ENCODE peak calls at places on chromosomes 13 and 19, in four cellular contexts. One of them, this sample, is unnamed.
A peak's percentile ranks its signal among the peaks of the same experiment; 100 is the strongest.

GRCh38 chr13:78478183-78478582 is 125.2 kb downstream of the POU4F1 start:
- DNase-seq in AG04450: no peak
- DNase-seq in tibial artery: no peak
- DNase-seq in lower lobe of right lung: no peak
- DNase-seq in this sample: no peak

GRCh38 chr19:48670699-48671455 is 1.9 kb downstream of the NTN5 start:
- DNase-seq in AG04450: no peak
- DNase-seq in tibial artery: no peak
- DNase-seq in lower lobe of right lung: no peak
- DNase-seq in this sample: no peak

GRCh38 chr19:46461537-46461936 is 9.8 kb downstream of the PNMA8A start:
- DNase-seq in AG04450: no peak
- DNase-seq in tibial artery: no peak
- DNase-seq in lower lobe of right lung: no peak
- DNase-seq in this sample: peak; percentile 81

GRCh38 chr13:96650301-96650886 is 343.9 kb downstream of the OXGR1 start:
- DNase-seq in AG04450: no peak
- DNase-seq in tibial artery: no peak
- DNase-seq in lower lobe of right lung: no peak
- DNase-seq in this sample: no peak

GRCh38 chr13:65856464-65856863 is 1373.7 kb downstream of the PCDH9 start:
- DNase-seq in AG04450: peak; percentile 23
- DNase-seq in tibial artery: no peak
- DNase-seq in lower lobe of right lung: no peak
- DNase-seq in this sample: no peak

GRCh38 chr13:102687520-102687919 is 7.3 kb downstream of the METTL21C start:
- DNase-seq in AG04450: no peak
- DNase-seq in tibial artery: no peak
- DNase-seq in lower lobe of right lung: no peak
- DNase-seq in this sample: peak; percentile 36

GRCh38 chr19:5826531-5827341 is 12.8 kb downstream of the FUT6 start:
- DNase-seq in AG04450: no peak
- DNase-seq in tibial artery: no peak
- DNase-seq in lower lobe of right lung: peak; percentile 80
- DNase-seq in this sample: peak; percentile 67

GRCh38 chr13:30737511-30738342 is 2.4 kb downstream of the ALOX5AP start:
- DNase-seq in AG04450: no peak
- DNase-seq in tibial artery: no peak
- DNase-seq in lower lobe of right lung: no peak
- DNase-seq in this sample: no peak

GRCh38 chr13:112575680-112576079 is 12.3 kb downstream of the TUBGCP3 start:
- DNase-seq in AG04450: no peak
- DNase-seq in tibial artery: no peak
- DNase-seq in lower lobe of right lung: no peak
- DNase-seq in this sample: no peak

GRCh38 chr13:43196171-43196611 is 172.8 kb downstream of the DNAJC15 start:
- DNase-seq in AG04450: no peak
- DNase-seq in tibial artery: no peak
- DNase-seq in lower lobe of right lung: no peak
- DNase-seq in this sample: no peak

GRCh38 chr19:33387351-33388230 is 14.1 kb downstream of the CEBPG start:
- DNase-seq in AG04450: no peak
- DNase-seq in tibial artery: no peak
- DNase-seq in lower lobe of right lung: no peak
- DNase-seq in this sample: no peak

GRCh38 chr19:1286859-1287621 is 1.4 kb downstream of the EFNA2 start:
- DNase-seq in AG04450: no peak
- DNase-seq in tibial artery: no peak
- DNase-seq in lower lobe of right lung: no peak
- DNase-seq in this sample: no peak

GRCh38 chr19:1284293-1284978 is 1.2 kb upstream of the EFNA2 start:
- DNase-seq in AG04450: no peak
- DNase-seq in tibial artery: no peak
- DNase-seq in lower lobe of right lung: no peak
- DNase-seq in this sample: no peak

GRCh38 chr19:1284979-1285736 is 515 bp upstream of the EFNA2 start:
- DNase-seq in AG04450: no peak
- DNase-seq in tibial artery: no peak
- DNase-seq in lower lobe of right lung: no peak
- DNase-seq in this sample: no peak

GRCh38 chr19:1286451-1286858 is 782 bp downstream of the EFNA2 start:
- DNase-seq in AG04450: no peak
- DNase-seq in tibial artery: no peak
- DNase-seq in lower lobe of right lung: no peak
- DNase-seq in this sample: no peak

DNA sequence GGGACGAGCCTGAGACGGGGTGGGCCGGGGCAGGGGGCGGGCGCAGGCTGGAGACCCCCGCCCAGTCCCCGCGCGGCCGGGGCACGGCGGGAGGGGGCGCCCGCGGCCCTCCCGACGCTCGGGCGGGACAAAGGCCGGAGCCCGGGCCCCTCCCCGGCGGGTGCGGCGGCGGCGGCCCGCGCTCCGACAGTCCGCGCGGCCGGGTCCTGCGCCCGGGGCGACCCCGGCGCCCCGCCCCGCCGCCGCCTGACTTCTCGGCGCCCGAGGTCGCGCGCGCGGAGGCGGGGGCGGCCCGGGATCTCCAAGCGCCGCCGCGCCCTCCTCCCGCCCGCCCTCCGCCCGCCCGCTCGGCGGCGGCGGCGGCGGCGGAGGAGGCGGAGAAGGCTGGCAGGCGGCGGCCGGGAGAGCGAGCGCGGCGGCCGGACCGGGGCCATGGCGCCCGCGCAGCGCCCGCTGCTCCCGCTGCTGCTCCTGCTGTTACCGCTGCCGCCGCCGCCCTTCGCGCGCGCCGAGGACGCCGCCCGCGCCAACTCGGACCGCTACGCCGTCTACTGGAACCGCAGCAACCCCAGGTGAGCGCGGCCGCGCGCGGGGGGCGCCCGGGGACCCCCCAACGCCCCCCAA is at the start of gene EFNA2:
- DNase-seq in AG04450: no peak
- DNase-seq in tibial artery: no peak
- DNase-seq in lower lobe of right lung: no peak
- DNase-seq in this sample: no peak
- H3K27ac ChIP-seq in AG04450: no peak within 1 kb of the TSS
- H3K27ac ChIP-seq in tibial artery: no peak within 1 kb of the TSS
- H3K27ac ChIP-seq in lower lobe of right lung: no peak within 1 kb of the TSS
- H3K27ac ChIP-seq in this sample: peak within 1 kb of the TSS; percentile 32

GRCh38 chr19:37975071-37975470 is 68.1 kb downstream of the SIPA1L3 start:
- DNase-seq in AG04450: no peak
- DNase-seq in tibial artery: no peak
- DNase-seq in lower lobe of right lung: no peak
- DNase-seq in this sample: no peak
- TF ChIP-seq CTCF in AG04450: no peak
- TF ChIP-seq CTCF in tibial artery: no peak
- TF ChIP-seq CTCF in lower lobe of right lung: no peak
- TF ChIP-seq CTCF in this sample: no peak

GRCh38 chr19:16382775-16383543 is 58.3 kb downstream of the KLF2 start:
- DNase-seq in AG04450: peak; percentile 73
- DNase-seq in tibial artery: peak; percentile 93
- DNase-seq in lower lobe of right lung: peak; percentile 85
- DNase-seq in this sample: peak; percentile 72

GRCh38 chr19:16383584-16384161 is 59.0 kb downstream of the KLF2 start:
- DNase-seq in AG04450: no peak
- DNase-seq in tibial artery: no peak
- DNase-seq in lower lobe of right lung: no peak
- DNase-seq in this sample: no peak

GRCh38 chr19:16380943-16381755 is 56.5 kb downstream of the KLF2 start:
- DNase-seq in AG04450: no peak
- DNase-seq in tibial artery: no peak
- DNase-seq in lower lobe of right lung: peak; percentile 23
- DNase-seq in this sample: no peak

GRCh38 chr19:16380314-16380695 is 55.7 kb downstream of the KLF2 start:
- DNase-seq in AG04450: no peak
- DNase-seq in tibial artery: no peak
- DNase-seq in lower lobe of right lung: peak; percentile 25
- DNase-seq in this sample: no peak

DNA sequence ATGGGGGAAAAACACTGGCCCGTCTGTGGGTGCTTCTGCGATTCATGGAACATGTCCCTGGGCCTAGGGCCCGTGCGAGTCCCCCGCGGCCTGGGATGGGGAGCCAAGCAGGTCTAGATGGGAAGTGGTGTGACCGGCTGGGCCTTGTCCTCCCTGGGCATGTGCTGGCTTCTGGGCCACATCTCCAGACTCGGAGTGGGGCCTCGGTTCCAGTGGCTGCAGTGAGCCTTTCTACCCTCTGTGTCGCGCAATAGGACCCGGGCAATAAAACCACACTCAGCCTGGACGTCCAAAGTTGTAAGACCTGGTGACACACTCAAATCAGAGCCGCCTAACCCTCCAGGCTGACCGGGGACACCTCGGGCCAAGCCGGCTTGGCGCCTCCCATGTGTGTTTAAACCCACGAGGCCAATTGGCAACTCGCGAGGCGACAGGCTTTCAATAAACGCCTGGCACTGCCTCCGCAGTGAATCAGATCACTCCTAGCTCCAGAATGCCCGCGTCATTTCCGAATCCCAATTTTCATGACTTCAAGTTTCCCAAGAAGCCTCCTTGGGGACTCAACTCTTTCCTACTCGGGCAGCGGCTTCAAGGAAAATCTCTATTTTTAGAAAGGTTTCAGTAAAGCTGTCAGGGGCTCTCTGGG is 57.3 kb downstream of the KLF2 start:
- DNase-seq in AG04450: no peak
- DNase-seq in tibial artery: peak; percentile 99
- DNase-seq in lower lobe of right lung: no peak
- DNase-seq in this sample: no peak
- H3K27ac ChIP-seq in AG04450: no peak overlapping the region
- H3K27ac ChIP-seq in tibial artery: peak overlapping the region; percentile 82
- H3K27ac ChIP-seq in lower lobe of right lung: peak overlapping the region; percentile 78
- H3K27ac ChIP-seq in this sample: no peak overlapping the region

GRCh38 chr19:18161691-18162039 is 8.7 kb downstream of the PIK3R2 start:
- DNase-seq in AG04450: no peak
- DNase-seq in tibial artery: no peak
- DNase-seq in lower lobe of right lung: no peak
- DNase-seq in this sample: no peak
- TF ChIP-seq CTCF in AG04450: no peak
- TF ChIP-seq CTCF in tibial artery: no peak
- TF ChIP-seq CTCF in lower lobe of right lung: peak; percentile 32
- TF ChIP-seq CTCF in this sample: no peak

GRCh38 chr13:110244926-110245325 is 62.0 kb downstream of the COL4A1 start:
- DNase-seq in AG04450: no peak
- DNase-seq in tibial artery: peak; percentile 60
- DNase-seq in lower lobe of right lung: no peak
- DNase-seq in this sample: no peak
- H3K27ac ChIP-seq in AG04450: no peak overlapping the region
- H3K27ac ChIP-seq in tibial artery: peak overlapping the region; percentile 74
- H3K27ac ChIP-seq in lower lobe of right lung: no peak overlapping the region
- H3K27ac ChIP-seq in this sample: no peak overlapping the region

GRCh38 chr13:106533940-106534843 is 1.3 kb downstream of the EFNB2 start:
- DNase-seq in AG04450: peak; percentile 13
- DNase-seq in tibial artery: peak; percentile 73
- DNase-seq in lower lobe of right lung: peak; percentile 75
- DNase-seq in this sample: no peak

GRCh38 chr13:106534844-106535551 is 464 bp downstream of the EFNB2 start:
- DNase-seq in AG04450: no peak
- DNase-seq in tibial artery: no peak
- DNase-seq in lower lobe of right lung: peak; percentile 53
- DNase-seq in this sample: no peak

GRCh38 chr13:106536244-106537034 is 977 bp upstream of the EFNB2 start:
- DNase-seq in AG04450: peak; percentile 72
- DNase-seq in tibial artery: peak; percentile 88
- DNase-seq in lower lobe of right lung: peak; percentile 93
- DNase-seq in this sample: peak; percentile 72

GRCh38 chr13:106537521-106537920 is 2.1 kb upstream of the EFNB2 start:
- DNase-seq in AG04450: no peak
- DNase-seq in tibial artery: no peak
- DNase-seq in lower lobe of right lung: no peak
- DNase-seq in this sample: no peak

DNA sequence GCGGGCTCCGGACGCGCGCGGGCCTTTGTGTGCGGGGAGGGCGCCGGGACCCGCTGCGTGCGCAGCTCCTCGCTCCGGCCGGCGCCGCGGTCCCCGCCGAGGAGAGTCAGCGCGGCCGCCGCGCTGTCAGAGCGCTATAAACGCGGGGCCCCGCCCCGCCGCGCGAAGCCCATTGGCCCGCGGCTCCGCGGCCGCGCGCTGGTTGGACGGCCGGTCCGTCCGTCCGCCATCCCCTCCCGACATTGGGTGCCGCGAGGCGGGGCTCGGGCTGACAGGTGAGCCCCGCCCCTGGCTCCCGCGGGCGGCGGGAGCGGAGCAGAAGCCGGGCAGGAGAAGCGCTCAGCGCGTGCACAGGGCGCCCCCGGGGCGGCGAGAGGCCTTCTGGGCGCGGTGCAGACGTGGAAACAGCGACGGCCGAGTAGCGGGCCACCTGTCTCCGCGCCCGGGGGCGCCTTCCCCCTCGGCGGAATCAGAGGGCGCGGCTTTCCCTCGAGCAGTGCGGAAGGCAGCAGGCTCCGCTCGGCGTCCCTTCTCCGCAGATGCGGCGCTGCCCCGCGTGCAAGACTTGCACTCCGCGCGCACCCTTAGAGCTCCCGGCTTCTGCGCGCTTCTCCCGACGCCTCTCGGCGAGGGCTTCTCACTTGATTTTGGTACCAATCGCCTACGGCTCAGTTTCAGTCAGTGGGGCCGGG is at the start of gene EFNB2:
- DNase-seq in AG04450: peak; percentile 53
- DNase-seq in tibial artery: peak; percentile 91
- DNase-seq in lower lobe of right lung: peak; percentile 92
- DNase-seq in this sample: peak; percentile 98
- TF ChIP-seq CTCF in AG04450: no peak
- TF ChIP-seq CTCF in tibial artery: no peak
- TF ChIP-seq CTCF in lower lobe of right lung: no peak
- TF ChIP-seq CTCF in this sample: no peak

GRCh38 chr19:10812902-10813404 is 23.1 kb downstream of the TMED1 start:
- DNase-seq in AG04450: peak; percentile 87
- DNase-seq in tibial artery: peak; percentile 82
- DNase-seq in lower lobe of right lung: no peak
- DNase-seq in this sample: peak; percentile 38
- H3K27ac ChIP-seq in AG04450: peak overlapping the region; percentile 95
- H3K27ac ChIP-seq in tibial artery: peak overlapping the region; percentile 20
- H3K27ac ChIP-seq in lower lobe of right lung: peak overlapping the region; percentile 18
- H3K27ac ChIP-seq in this sample: peak overlapping the region; percentile 34

GRCh38 chr19:3575949-3576673 is 3.4 kb downstream of the HMG20B start:
- DNase-seq in AG04450: no peak
- DNase-seq in tibial artery: no peak
- DNase-seq in lower lobe of right lung: no peak
- DNase-seq in this sample: no peak

GRCh38 chr19:3573858-3574637 is 1.3 kb downstream of the HMG20B start:
- DNase-seq in AG04450: peak; percentile 75
- DNase-seq in tibial artery: peak; percentile 93
- DNase-seq in lower lobe of right lung: peak; percentile 98
- DNase-seq in this sample: peak; percentile 89

GRCh38 chr19:3573162-3573857 is 566 bp downstream of the HMG20B start:
- DNase-seq in AG04450: no peak
- DNase-seq in tibial artery: peak; percentile 71
- DNase-seq in lower lobe of right lung: peak; percentile 69
- DNase-seq in this sample: no peak

GRCh38 chr19:3576696-3577443 is 4.1 kb downstream of the HMG20B start:
- DNase-seq in AG04450: no peak
- DNase-seq in tibial artery: peak; percentile 82
- DNase-seq in lower lobe of right lung: no peak
- DNase-seq in this sample: no peak

GRCh38 chr19:3575260-3575741 is 2.6 kb downstream of the HMG20B start:
- DNase-seq in AG04450: no peak
- DNase-seq in tibial artery: no peak
- DNase-seq in lower lobe of right lung: no peak
- DNase-seq in this sample: no peak
- TF ChIP-seq CTCF in AG04450: peak; percentile 27
- TF ChIP-seq CTCF in tibial artery: no peak
- TF ChIP-seq CTCF in lower lobe of right lung: no peak
- TF ChIP-seq CTCF in this sample: peak; percentile 37

GRCh38 chr19:9622531-9622930 is 1.5 kb upstream of the ZNF561 start:
- DNase-seq in AG04450: no peak
- DNase-seq in tibial artery: no peak
- DNase-seq in lower lobe of right lung: no peak
- DNase-seq in this sample: peak; percentile 15
- H3K27ac ChIP-seq in AG04450: no peak overlapping the region
- H3K27ac ChIP-seq in tibial artery: peak overlapping the region; percentile 75
- H3K27ac ChIP-seq in lower lobe of right lung: no peak overlapping the region
- H3K27ac ChIP-seq in this sample: no peak overlapping the region